ENCODE peak calls at places on chromosomes 11 and 22, in six cellular contexts. Y is GM12891, B is suprapubic skin, E is prostate gland, A is breast epithelium, J is transverse colon. X is an unnamed sample.

GRCh38 chr11:36817336-36817965 is 219.4 kb upstream of the RAG2 start:
- DNase-seq in Y (no peak), B (no peak), E (no peak), A (no peak), J (no peak), X (no peak)

GRCh38 chr11:126163074-126163700 is 48.3 kb downstream of the RPUSD4 start:
- DNase-seq in Y (no peak), B (no peak), E (no peak), A (no peak), J (no peak), X (no peak)

GRCh38 chr11:31802609-31802989 is 8.5 kb downstream of the PAX6 start:
- DNase-seq in Y (no peak), B (peak), E (no peak), A (no peak), J (no peak), X (no peak)

GRCh38 chr11:67174311-67174710 is 55.2 kb downstream of the KDM2A start:
- DNase-seq in Y (no peak), B (no peak), E (no peak), A (no peak), J (no peak), X (no peak)

GRCh38 chr11:27963370-27963769 is 144.6 kb downstream of the KIF18A start:
- DNase-seq in Y (no peak), B (no peak), E (no peak), A (no peak), J (no peak), X (no peak)

GRCh38 chr11:32173435-32173834 is 82.6 kb downstream of the RCN1 start:
- DNase-seq in Y (peak), B (no peak), E (peak), A (peak), J (peak), X (no peak)

GRCh38 chr11:76798656-76799055 is 15.5 kb downstream of the TSKU start:
- DNase-seq in Y (no peak), B (peak), E (no peak), A (no peak), J (no peak), X (no peak)

GRCh38 chr11:87743002-87743401 is 432.2 kb downstream of the RAB38 start:
- DNase-seq in Y (no peak), B (no peak), E (no peak), A (no peak), J (no peak), X (no peak)

GRCh38 chr22:37175414-37176144 is 12.5 kb downstream of the C1QTNF6 start:
- DNase-seq in Y (no peak), B (peak), E (no peak), A (peak), J (no peak), X (no peak)

GRCh38 chr11:8719260-8720190 is 36.9 kb downstream of the RPL27A start:
- DNase-seq in Y (no peak), B (no peak), E (peak), A (no peak), J (peak), X (no peak)

GRCh38 chr11:57476223-57476882 is 16.0 kb downstream of the RTN4RL2 start:
- DNase-seq in Y (no peak), B (no peak), E (peak), A (peak), J (peak), X (no peak)

GRCh38 chr11:73734996-73735395 is 25.9 kb downstream of the RAB6A start:
- DNase-seq in Y (no peak), B (no peak), E (no peak), A (no peak), J (no peak), X (no peak)

GRCh38 chr11:57416436-57416835 is 10.5 kb downstream of the SLC43A3 start:
- DNase-seq in Y (no peak), B (no peak), E (no peak), A (no peak), J (no peak), X (no peak)

GRCh38 chr11:83521647-83522596 is 235.8 kb upstream of the CCDC90B start:
- DNase-seq in Y (no peak), B (no peak), E (no peak), A (no peak), J (no peak), X (no peak)

GRCh38 chr11:77473801-77474508 is at the start of gene PAK1:
- DNase-seq in Y (peak), B (peak), E (peak), A (peak), J (peak), X (peak)

GRCh38 chr11:2940166-2940929 is 11.1 kb upstream of the PHLDA2 start:
- DNase-seq in Y (no peak), B (peak), E (no peak), A (peak), J (peak), X (no peak)

GRCh38 chr22:50141891-50142363 is 28.6 kb upstream of the PANX2 start:
- DNase-seq in Y (no peak), B (no peak), E (no peak), A (no peak), J (no peak), X (no peak)

GRCh38 chr22:26671317-26672059 is 14.1 kb downstream of the MIAT start:
- DNase-seq in Y (peak), B (peak), E (peak), A (no peak), J (peak), X (peak)

GRCh38 chr11:31218847-31219246 is 150.7 kb downstream of the DCDC1 start:
- DNase-seq in Y (no peak), B (no peak), E (peak), A (no peak), J (no peak), X (no peak)

GRCh38 chr11:113241190-113242051 is 73.0 kb upstream of the TTC12 start:
- DNase-seq in Y (no peak), B (no peak), E (no peak), A (no peak), J (no peak), X (no peak)

GRCh38 chr22:24942301-24942700 is 4.2 kb downstream of the LHFPL7 start:
- DNase-seq in Y (no peak), B (no peak), E (no peak), A (no peak), J (no peak), X (no peak)

GRCh38 chr11:33258631-33259184 is 1.5 kb downstream of the HIPK3 start:
- DNase-seq in Y (no peak), B (no peak), E (peak), A (no peak), J (no peak), X (no peak)

GRCh38 chr11:42034821-42035220 is 575.4 kb upstream of the LRRC4C start:
- DNase-seq in Y (no peak), B (no peak), E (no peak), A (no peak), J (no peak), X (no peak)

GRCh38 chr11:64745523-64746328 is 1.8 kb upstream of the RASGRP2 start:
- DNase-seq in Y (peak), B (peak), E (peak), A (peak), J (peak), X (peak)

GRCh38 chr11:75782540-75783263 is 14.1 kb downstream of the DGAT2 start:
- DNase-seq in Y (no peak), B (no peak), E (no peak), A (no peak), J (no peak), X (no peak)

GRCh38 chr22:45181240-45181639 is 17.5 kb downstream of the NUP50 start:
- DNase-seq in Y (no peak), B (no peak), E (no peak), A (no peak), J (no peak), X (no peak)

GRCh38 chr22:23789638-23790037 is 2.9 kb downstream of the SMARCB1 start:
- DNase-seq in Y (no peak), B (no peak), E (no peak), A (no peak), J (no peak), X (no peak)

GRCh38 chr11:122440783-122441701 is 214.5 kb upstream of the UBASH3B start:
- DNase-seq in Y (no peak), B (peak), E (no peak), A (no peak), J (peak), X (no peak)

GRCh38 chr11:66051766-66052663 is at the start of gene SF3B2:
- DNase-seq in Y (peak), B (peak), E (peak), A (peak), J (peak), X (peak)
- TF ChIP-seq POLR2A in Y (peak), B (peak), E (peak), A (peak), J (peak), X (peak)

GRCh38 chr11:5420993-5421392 is 918 bp upstream of the OR51Q1 start:
- DNase-seq in Y (no peak), B (no peak), E (no peak), A (no peak), J (no peak), X (no peak)

GRCh38 chr11:5423131-5423530 is 1.2 kb downstream of the OR51Q1 start:
- DNase-seq in Y (no peak), B (no peak), E (no peak), A (no peak), J (no peak), X (no peak)

GRCh38 chr11:5421811-5422210 is at the start of gene OR51Q1:
- DNase-seq in Y (no peak), B (no peak), E (no peak), A (no peak), J (no peak), X (no peak)
- TF ChIP-seq POLR2AphosphoS5 in Y (no peak), B (no peak), E (no peak), A (no peak), J (no peak), X (no peak)

GRCh38 chr22:35303029-35303624 is 3.4 kb downstream of the TOM1 start:
- DNase-seq in Y (no peak), B (no peak), E (no peak), A (no peak), J (no peak), X (no peak)

GRCh38 chr22:35299217-35299716 is 427 bp upstream of the TOM1 start:
- DNase-seq in Y (no peak), B (no peak), E (no peak), A (no peak), J (no peak), X (no peak)

GRCh38 chr22:35301370-35301874 is 1.7 kb downstream of the TOM1 start:
- DNase-seq in Y (no peak), B (no peak), E (no peak), A (no peak), J (peak), X (no peak)

GRCh38 chr22:35305525-35306070 is 5.9 kb downstream of the TOM1 start:
- DNase-seq in Y (no peak), B (no peak), E (no peak), A (no peak), J (no peak), X (no peak)

DNA sequence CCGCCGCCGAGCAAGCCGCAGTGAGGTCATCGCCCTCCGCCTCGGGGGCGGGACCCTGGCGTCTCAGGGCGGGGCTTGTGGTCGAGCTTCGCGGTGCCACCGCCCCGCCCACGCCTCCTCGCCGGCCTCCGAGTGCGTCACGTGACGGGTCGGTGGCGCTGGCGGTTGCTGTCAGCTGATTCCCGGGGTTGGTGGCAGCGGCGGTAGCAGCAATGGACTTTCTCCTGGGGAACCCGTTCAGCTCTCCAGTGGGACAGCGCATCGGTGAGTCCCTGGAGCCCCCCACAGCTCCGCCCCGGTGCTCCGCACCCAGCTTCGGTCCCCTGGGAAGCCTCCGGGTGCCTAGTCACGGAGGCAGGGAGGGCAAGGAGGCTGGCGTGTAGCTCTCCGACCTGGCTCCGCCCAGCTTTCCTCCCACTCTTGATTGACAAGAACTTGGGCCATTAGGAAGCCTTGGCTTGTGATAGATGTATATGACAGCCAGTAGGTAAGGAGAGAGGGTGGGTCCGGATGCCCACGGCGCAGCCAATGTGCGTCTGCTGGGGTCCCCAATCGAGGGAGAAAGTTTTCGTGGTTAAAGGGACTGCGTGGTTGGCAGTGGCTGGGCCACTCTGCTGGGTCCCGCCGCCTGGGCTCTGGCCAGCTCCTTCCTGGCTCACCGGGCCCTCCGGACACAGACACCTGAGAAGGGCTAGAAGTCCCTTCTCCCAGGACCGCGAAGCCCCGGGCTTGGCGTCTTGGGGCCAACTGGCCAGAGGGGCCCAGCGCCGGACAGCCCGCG is at the start of gene TOM1:
- DNase-seq in Y (peak), B (peak), E (peak), A (peak), J (peak), X (peak)
- TF ChIP-seq POLR2A in Y (no peak), B (peak), E (peak), A (peak), J (peak), X (peak)

GRCh38 chr11:131977854-131978253 is 607.4 kb downstream of the NTM start:
- DNase-seq in Y (no peak), B (no peak), E (no peak), A (no peak), J (no peak), X (no peak)
- TF ChIP-seq POLR2AphosphoS5 in Y (no peak), B (no peak), E (no peak), A (no peak), J (no peak), X (no peak)

DNA sequence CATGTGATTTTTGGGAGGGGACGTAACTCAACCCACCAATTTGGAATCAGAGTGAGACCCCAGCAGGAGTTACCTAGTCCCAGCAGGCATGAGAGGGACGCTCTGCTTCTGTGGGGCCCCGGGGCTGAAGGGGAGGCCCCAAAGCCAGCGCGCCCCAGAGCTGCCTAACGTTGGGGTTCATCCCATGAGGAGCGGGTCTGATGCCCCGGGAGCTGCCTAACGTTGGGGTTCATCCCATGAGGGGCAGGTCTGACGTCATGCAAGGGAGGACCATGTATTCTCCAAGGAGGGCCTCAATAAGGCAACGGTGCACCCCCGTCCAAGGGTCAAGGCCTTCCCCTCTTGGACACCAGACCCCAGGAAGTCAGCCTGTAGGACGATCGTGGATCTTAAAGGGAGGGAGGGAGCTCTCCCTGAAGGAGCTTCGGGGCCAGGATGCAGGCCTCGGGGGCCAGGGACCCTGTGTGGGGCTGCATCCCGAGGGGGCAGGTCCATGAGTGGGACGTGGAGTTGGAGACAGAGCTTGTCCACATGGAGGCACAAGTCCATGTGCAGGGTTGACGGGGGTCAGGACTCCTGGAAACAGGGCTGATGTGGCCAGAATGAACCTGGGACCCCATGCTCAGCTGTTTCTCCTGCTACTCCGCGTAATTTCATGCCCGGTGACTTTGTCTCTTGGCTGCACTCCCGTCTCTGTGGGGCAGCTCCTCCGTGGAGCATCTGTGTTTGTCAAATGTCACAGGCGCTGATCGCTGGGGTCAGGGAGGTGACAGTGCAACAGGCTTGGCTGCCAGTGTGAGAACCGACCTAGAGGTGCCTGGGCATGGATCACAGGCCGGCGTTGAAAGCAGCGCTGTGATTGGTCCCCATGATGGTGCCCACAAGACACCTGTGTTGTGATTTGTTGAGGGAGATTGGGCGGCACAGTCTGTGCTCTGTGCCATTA is 1029.1 kb downstream of the BRD1 start:
- DNase-seq in Y (no peak), B (no peak), E (no peak), A (no peak), J (no peak), X (no peak)
- TF ChIP-seq POLR2A in Y (no peak), B (no peak), E (no peak), A (no peak), J (no peak), X (no peak)

DNA sequence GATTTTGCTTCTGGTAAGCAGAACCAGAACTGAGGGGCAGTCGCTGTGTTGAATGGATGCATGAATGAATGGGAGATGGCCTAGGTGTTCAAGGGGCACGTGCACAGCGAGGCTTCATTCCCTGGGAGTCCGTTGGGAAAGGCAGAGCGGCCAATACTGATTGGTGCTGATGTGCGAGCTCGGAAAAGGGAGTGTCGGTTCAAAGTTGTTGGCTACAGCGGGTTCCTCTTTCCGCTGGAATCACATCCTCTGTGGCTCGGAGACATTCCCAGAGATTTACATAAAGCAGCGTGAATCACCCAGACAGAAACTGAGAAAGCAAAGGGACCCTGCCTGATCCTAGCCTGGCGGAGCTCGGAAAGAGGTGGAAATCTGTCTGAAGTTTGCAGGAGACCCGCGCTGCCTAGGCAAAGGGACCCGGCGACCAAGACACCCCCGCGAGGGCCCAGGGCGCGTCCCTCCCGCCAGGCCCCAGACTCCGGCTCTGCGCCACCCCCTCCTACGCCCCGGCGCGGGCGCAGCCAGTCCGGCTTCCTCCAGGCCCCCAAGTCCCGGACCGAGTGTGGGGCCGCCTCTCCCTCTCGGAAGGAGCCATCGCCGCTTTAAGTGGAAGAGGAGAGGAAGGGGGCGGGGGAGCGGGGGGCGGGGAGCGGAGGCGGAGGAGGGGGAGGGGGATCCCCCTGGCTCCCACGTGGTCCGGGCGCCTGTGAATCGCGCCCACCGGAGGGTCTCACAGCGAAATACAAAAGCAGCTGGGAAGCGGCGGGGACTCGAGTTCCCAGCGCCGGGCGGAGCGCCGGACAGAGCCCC is at the start of gene FJX1:
- DNase-seq in Y (peak), B (no peak), E (peak), A (no peak), J (peak), X (peak)
- TF ChIP-seq POLR2AphosphoS5 in Y (no peak), B (no peak), E (no peak), A (no peak), J (no peak), X (no peak)

GRCh38 chr11:47399860-47400812 is 8.3 kb upstream of the SLC39A13 start:
- DNase-seq in Y (peak), B (no peak), E (no peak), A (no peak), J (peak), X (peak)
- TF ChIP-seq POLR2A in Y (no peak), B (no peak), E (peak), A (no peak), J (peak), X (no peak)

X was measured in GM12892.